ENCODE peak calls at places on chromosomes 5 and 9, in seven cellular contexts. B is activated naive CD4-positive, alpha-beta T cell treated with anti-CD3 and anti-CD28 coated beads for 36 hours; E is gastrocnemius medialis; A is mesenchymal stem cell; K is amygdala; C is HuH-7; G is HCT116. L is an unnamed sample.

GRCh38 chr5:132055808-132056609 is 4.4 kb upstream of the IL3 start:
- DNase-seq in B (no peak), K (no peak), E (no peak), C (no peak), G (no peak), A (no peak), L (no peak)

GRCh38 chr9:8457814-8458213 is 658.2 kb upstream of the DMAC1 start:
- DNase-seq in G (no peak), A (no peak), K (no peak), E (no peak), B (no peak), C (no peak), L (no peak)

GRCh38 chr9:99103909-99104458 is 929 bp upstream of the TGFBR1 start:
- DNase-seq in E (no peak), K (no peak), C (no peak), A (peak; percentile 43), G (no peak), B (peak; percentile 51), L (no peak)

GRCh38 chr9:107868166-107868565 is 378.6 kb upstream of the KLF4 start:
- DNase-seq in C (no peak), E (no peak), K (no peak), B (no peak), G (no peak), A (no peak), L (no peak)

GRCh38 chr5:80125962-80126480 is 90.9 kb downstream of the THBS4 start:
- DNase-seq in A (peak; percentile 59), K (no peak), E (no peak), B (peak; percentile 44), C (no peak), G (peak; percentile 29), L (no peak)

GRCh38 chr5:73812962-73813588 is 187.1 kb downstream of the ARHGEF28 start:
- DNase-seq in B (no peak), C (no peak), K (no peak), G (no peak), A (no peak), E (no peak), L (no peak)

GRCh38 chr5:52988335-52989024 is 672 bp upstream of the ITGA2 start:
- DNase-seq in C (no peak), K (no peak), G (peak; percentile 23), B (no peak), E (no peak), A (no peak), L (no peak)

GRCh38 chr5:39083968-39084367 is 9.8 kb upstream of the RICTOR start:
- DNase-seq in K (no peak), B (no peak), A (no peak), C (no peak), G (no peak), E (no peak), L (no peak)

GRCh38 chr5:8470489-8470888 is 601.5 kb downstream of the MTRR start:
- DNase-seq in C (no peak), B (no peak), G (no peak), A (no peak), K (no peak), E (no peak), L (no peak)

GRCh38 chr5:65480306-65480865 is 1.3 kb downstream of the ADAMTS6 start:
- DNase-seq in E (peak; percentile 60), B (peak; percentile 60), G (no peak), K (peak; percentile 19), C (no peak), A (peak; percentile 84), L (no peak)

GRCh38 chr9:8733096-8733954 is 933.7 kb upstream of the DMAC1 start:
- DNase-seq in K (peak; percentile 34), G (no peak), E (no peak), C (no peak), A (peak; percentile 33), B (no peak), L (no peak)

GRCh38 chr5:8729437-8729836 is 816.4 kb downstream of the SEMA5A start:
- DNase-seq in G (no peak), E (no peak), K (no peak), C (no peak), A (peak; percentile 39), B (no peak), L (no peak)

GRCh38 chr5:90783460-90784333 is 225.1 kb downstream of the ADGRV1 start:
- DNase-seq in E (peak; percentile 24), K (peak; percentile 9), B (peak; percentile 81), C (peak; percentile 28), A (peak; percentile 66), G (peak; percentile 48), L (no peak)

GRCh38 chr9:121620777-121621437 is 30.5 kb upstream of the DAB2IP start:
- DNase-seq in C (peak; percentile 72), B (peak; percentile 17), E (no peak), A (peak; percentile 35), G (no peak), K (no peak), L (no peak)

GRCh38 chr9:125391704-125392103 is 130.1 kb downstream of the GAPVD1 start:
- DNase-seq in B (no peak), E (no peak), C (no peak), K (no peak), G (no peak), A (no peak), L (no peak)

GRCh38 chr9:127612993-127613954 is 1.2 kb downstream of the STXBP1 start:
- DNase-seq in E (peak; percentile 58), B (peak; percentile 36), G (no peak), C (peak; percentile 72), K (peak; percentile 33), A (peak; percentile 71), L (no peak)

GRCh38 chr5:149975409-149975808 is 14.9 kb downstream of the SLC26A2 start:
- DNase-seq in A (no peak), C (no peak), B (no peak), E (no peak), G (no peak), K (no peak), L (no peak)

GRCh38 chr9:113940077-113940476 is 64.0 kb downstream of the ZNF618 start:
- DNase-seq in A (no peak), G (no peak), K (no peak), B (no peak), C (no peak), E (no peak), L (no peak)

GRCh38 chr5:55062039-55062779 is 38.2 kb downstream of the GZMK start:
- DNase-seq in E (no peak), C (no peak), G (no peak), A (no peak), B (peak; percentile 83), K (no peak), L (no peak)

GRCh38 chr5:78360674-78361225 is 333 bp downstream of the SCAMP1 start:
- DNase-seq in E (peak; percentile 29), C (peak; percentile 33), A (no peak), K (no peak), G (no peak), B (no peak), L (no peak)

GRCh38 chr9:13141629-13142028 is 137.9 kb downstream of the MPDZ start:
- DNase-seq in C (no peak), K (no peak), G (no peak), A (no peak), E (no peak), B (no peak), L (no peak)

GRCh38 chr9:83955985-83956287 is 24.1 kb downstream of the HNRNPK start:
- DNase-seq in B (peak; percentile 48), K (no peak), E (no peak), G (no peak), A (no peak), C (no peak), L (no peak)